ENCODE peak calls at places on chromosomes 13 and 19, in four cellular contexts. P, R, F and D are unnamed samples. For H3K4me1, the result is how much of the 10 kb centered on the place peaks cover.

GRCh38 chr19:12521996-12522395 is 29.3 kb downstream of the ZNF564 start:
- DNase-seq in P (no peak), R (peak), F (peak), D (peak)

GRCh38 chr19:30216453-30216852 is 155.7 kb upstream of the ZNF536 start:
- DNase-seq in P (no peak), R (no peak), F (no peak), D (no peak)

GRCh38 chr19:47112166-47112663 is 1.4 kb downstream of the ZC3H4 start:
- DNase-seq in P (peak), R (peak), F (peak), D (peak)

GRCh38 chr13:114089341-114089740 is 43.1 kb downstream of the RASA3 start:
- DNase-seq in P (no peak), R (no peak), F (no peak), D (no peak)

GRCh38 chr19:46862504-46862835 is 1.7 kb downstream of the ARHGAP35 start:
- DNase-seq in P (no peak), R (no peak), F (no peak), D (no peak)

GRCh38 chr13:106143930-106144709 is 391.3 kb downstream of the EFNB2 start:
- DNase-seq in P (no peak), R (no peak), F (no peak), D (peak)

GRCh38 chr13:19984430-19985218 is 26.1 kb downstream of the ZMYM2 start:
- DNase-seq in P (peak), R (no peak), F (no peak), D (peak)

GRCh38 chr13:107866007-107866665 is 349.2 kb downstream of the LIG4 start:
- DNase-seq in P (peak), R (peak), F (no peak), D (peak)

GRCh38 chr19:42068756-42069571 is 1.0 kb downstream of the GRIK5 start:
- DNase-seq in P (no peak), R (no peak), F (no peak), D (peak)

GRCh38 chr13:29513981-29514719 is 81.3 kb downstream of the SLC7A1 start:
- DNase-seq in P (no peak), R (no peak), F (no peak), D (no peak)

GRCh38 chr13:112587767-112588489 is at the start of gene TUBGCP3:
- DNase-seq in P (peak), R (peak), F (no peak), D (peak)

GRCh38 chr13:40238761-40239160 is 427.7 kb downstream of the FOXO1 start:
- DNase-seq in P (no peak), R (no peak), F (no peak), D (no peak)

GRCh38 chr13:110176431-110176830 is 130.5 kb downstream of the COL4A1 start:
- DNase-seq in P (no peak), R (no peak), F (no peak), D (no peak)

GRCh38 chr13:76848596-76848995 is 37.6 kb downstream of the KCTD12 start:
- DNase-seq in P (peak), R (no peak), F (no peak), D (no peak)

GRCh38 chr19:50514346-50515167 is 844 bp upstream of the ASPDH start:
- DNase-seq in P (no peak), R (no peak), F (no peak), D (no peak)

GRCh38 chr13:97212540-97213146 is 9.5 kb upstream of the MBNL2 start:
- DNase-seq in P (peak), R (no peak), F (no peak), D (peak)

GRCh38 chr19:46482645-46483044 is 11.3 kb upstream of the PNMA8A start:
- DNase-seq in P (peak), R (no peak), F (no peak), D (no peak)

DNA sequence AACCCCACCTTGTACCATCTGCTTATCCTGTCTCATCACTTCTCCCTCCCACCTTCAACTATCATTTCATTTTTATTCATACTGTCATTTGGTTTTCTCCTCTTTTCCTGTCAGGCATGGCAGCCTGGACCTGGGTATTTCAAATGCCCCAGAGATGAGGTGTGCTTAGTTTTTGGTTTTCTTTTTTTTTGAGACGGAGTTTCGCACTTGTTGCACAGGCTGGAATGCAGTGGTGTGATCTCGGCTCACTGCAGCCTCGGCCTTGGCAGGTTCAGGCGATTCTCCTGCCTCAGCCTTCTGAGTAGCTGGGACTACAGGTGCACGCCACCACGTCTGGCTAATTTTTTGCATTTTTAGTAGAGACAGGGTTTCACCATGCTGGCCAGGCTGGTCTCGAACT is 5.8 kb downstream of the PDS5B start:
- DNase-seq in P (no peak), R (no peak), F (no peak), D (no peak)
- H3K4me1 ChIP-seq in P (under half), R (under half), F (under half), D (under half)

GRCh38 chr13:69044629-69045028 is 1063.0 kb upstream of the ATXN8OS start:
- DNase-seq in P (no peak), R (no peak), F (no peak), D (no peak)
- H3K56ac ChIP-seq in P (no peak), R (no peak), F (no peak), D (no peak)

GRCh38 chr13:90389537-90389936 is 958.0 kb upstream of the MIR17HG start:
- DNase-seq in P (no peak), R (no peak), F (no peak), D (no peak)
- H3K4me1 ChIP-seq in P (under half), R (under half), F (under half), D (under half)

GRCh38 chr19:39356647-39357046 is 14.4 kb downstream of the SAMD4B start:
- DNase-seq in P (no peak), R (no peak), F (no peak), D (no peak)
- H3K56ac ChIP-seq in P (no peak), R (no peak), F (no peak), D (no peak)

DNA sequence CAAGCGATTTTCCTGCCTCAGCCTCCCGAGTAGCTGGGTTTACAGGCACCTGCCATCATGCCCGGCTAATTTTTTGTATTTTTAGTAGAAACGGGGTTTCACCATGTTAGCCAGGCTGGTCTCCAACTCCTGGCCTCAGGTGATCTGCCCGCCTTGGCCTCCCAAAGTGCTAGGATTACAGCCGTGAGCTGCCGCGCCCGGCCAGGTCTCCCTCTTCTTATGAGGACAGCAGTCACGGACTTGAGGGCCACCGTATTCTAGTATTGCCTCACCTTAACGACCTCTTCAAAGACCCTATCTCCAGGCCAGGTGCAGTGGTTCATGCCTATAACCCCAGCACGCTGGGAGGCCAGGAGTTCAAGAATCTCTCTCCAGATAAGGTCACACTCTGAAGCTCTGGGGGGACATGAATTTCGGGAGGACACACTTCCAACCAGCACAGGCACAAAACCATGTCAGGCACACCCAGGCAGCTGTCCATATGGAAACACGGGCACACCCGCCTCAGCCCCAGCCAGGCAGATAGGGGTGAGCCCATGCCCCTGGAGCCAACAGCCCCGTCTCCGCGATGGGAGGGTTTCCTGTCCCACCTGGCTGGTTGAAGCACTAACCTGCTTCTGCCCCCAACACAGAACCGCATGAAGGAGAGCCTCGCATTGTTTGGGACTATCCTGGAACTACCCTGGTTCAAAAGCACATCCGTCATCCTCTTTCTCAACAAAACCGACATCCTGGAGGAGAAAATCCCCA is 21.3 kb upstream of the S1PR4 start:
- DNase-seq in P (no peak), R (no peak), F (no peak), D (no peak)
- H3K4me1 ChIP-seq in P (under half), R (under half), F (under half), D (under half)

GRCh38 chr13:83056269-83056668 is 826.0 kb downstream of the SLITRK1 start:
- DNase-seq in P (no peak), R (no peak), F (no peak), D (no peak)
- H3K56ac ChIP-seq in P (no peak), R (no peak), F (no peak), D (no peak)